ENCODE peak calls at places on chromosome 15, in five cellular contexts. One of them, this sample, is unnamed.

GRCh38 chr15:33374181-33375006 is 63.6 kb downstream of the RYR3 start:
- DNase-seq in activated naive CD8-positive, alpha-beta T cell treated with anti-CD3 and anti-CD28 coated beads, Interleukin-2, amount 50 U/mL, for 16 hours: no peak
- DNase-seq in T follicular helper cell: no peak
- DNase-seq in amygdala: no peak
- DNase-seq in ACHN: no peak
- DNase-seq in this sample: no peak

GRCh38 chr15:48572823-48573222 is 72.7 kb downstream of the FBN1 start:
- DNase-seq in ACHN: no peak
- DNase-seq in activated naive CD8-positive, alpha-beta T cell treated with anti-CD3 and anti-CD28 coated beads, Interleukin-2, amount 50 U/mL, for 16 hours: no peak
- DNase-seq in T follicular helper cell: no peak
- DNase-seq in amygdala: no peak
- DNase-seq in this sample: no peak

GRCh38 chr15:89416339-89417183 is 79.8 kb downstream of the RHCG start:
- DNase-seq in ACHN: peak; percentile 78
- DNase-seq in T follicular helper cell: peak; percentile 33
- DNase-seq in activated naive CD8-positive, alpha-beta T cell treated with anti-CD3 and anti-CD28 coated beads, Interleukin-2, amount 50 U/mL, for 16 hours: peak; percentile 38
- DNase-seq in amygdala: peak; percentile 28
- DNase-seq in this sample: peak; percentile 89

GRCh38 chr15:56342653-56343052 is 22.6 kb upstream of the TEX9 start:
- DNase-seq in T follicular helper cell: no peak
- DNase-seq in activated naive CD8-positive, alpha-beta T cell treated with anti-CD3 and anti-CD28 coated beads, Interleukin-2, amount 50 U/mL, for 16 hours: no peak
- DNase-seq in ACHN: no peak
- DNase-seq in amygdala: no peak
- DNase-seq in this sample: no peak

GRCh38 chr15:98649996-98650870 is 1.9 kb downstream of the IGF1R start:
- DNase-seq in activated naive CD8-positive, alpha-beta T cell treated with anti-CD3 and anti-CD28 coated beads, Interleukin-2, amount 50 U/mL, for 16 hours: no peak
- DNase-seq in amygdala: no peak
- DNase-seq in T follicular helper cell: peak; percentile 32
- DNase-seq in ACHN: peak; percentile 6
- DNase-seq in this sample: peak; percentile 66

GRCh38 chr15:79057050-79057449 is 33.5 kb downstream of the RASGRF1 start:
- DNase-seq in activated naive CD8-positive, alpha-beta T cell treated with anti-CD3 and anti-CD28 coated beads, Interleukin-2, amount 50 U/mL, for 16 hours: no peak
- DNase-seq in amygdala: no peak
- DNase-seq in T follicular helper cell: no peak
- DNase-seq in ACHN: no peak
- DNase-seq in this sample: no peak

GRCh38 chr15:95826388-95826781 is 504.1 kb upstream of the NR2F2 start:
- DNase-seq in activated naive CD8-positive, alpha-beta T cell treated with anti-CD3 and anti-CD28 coated beads, Interleukin-2, amount 50 U/mL, for 16 hours: no peak
- DNase-seq in T follicular helper cell: no peak
- DNase-seq in amygdala: no peak
- DNase-seq in ACHN: no peak
- DNase-seq in this sample: no peak

GRCh38 chr15:64706011-64706911 is 69.1 kb downstream of the RBPMS2 start:
- DNase-seq in ACHN: no peak
- DNase-seq in activated naive CD8-positive, alpha-beta T cell treated with anti-CD3 and anti-CD28 coated beads, Interleukin-2, amount 50 U/mL, for 16 hours: no peak
- DNase-seq in T follicular helper cell: no peak
- DNase-seq in amygdala: no peak
- DNase-seq in this sample: no peak

GRCh38 chr15:74233864-74234597 is 2.1 kb upstream of the CCDC33 start:
- DNase-seq in ACHN: peak; percentile 48
- DNase-seq in T follicular helper cell: no peak
- DNase-seq in activated naive CD8-positive, alpha-beta T cell treated with anti-CD3 and anti-CD28 coated beads, Interleukin-2, amount 50 U/mL, for 16 hours: no peak
- DNase-seq in amygdala: no peak
- DNase-seq in this sample: no peak

GRCh38 chr15:94412979-94413741 is 181.8 kb downstream of the MCTP2 start:
- DNase-seq in ACHN: peak; percentile 35
- DNase-seq in T follicular helper cell: no peak
- DNase-seq in amygdala: no peak
- DNase-seq in activated naive CD8-positive, alpha-beta T cell treated with anti-CD3 and anti-CD28 coated beads, Interleukin-2, amount 50 U/mL, for 16 hours: no peak
- DNase-seq in this sample: peak; percentile 20

GRCh38 chr15:60076582-60077263 is 72.6 kb downstream of the FOXB1 start:
- DNase-seq in ACHN: no peak
- DNase-seq in amygdala: no peak
- DNase-seq in T follicular helper cell: no peak
- DNase-seq in activated naive CD8-positive, alpha-beta T cell treated with anti-CD3 and anti-CD28 coated beads, Interleukin-2, amount 50 U/mL, for 16 hours: no peak
- DNase-seq in this sample: no peak

GRCh38 chr15:96359371-96359771 is 28.9 kb downstream of the NR2F2 start:
- DNase-seq in T follicular helper cell: no peak
- DNase-seq in ACHN: no peak
- DNase-seq in activated naive CD8-positive, alpha-beta T cell treated with anti-CD3 and anti-CD28 coated beads, Interleukin-2, amount 50 U/mL, for 16 hours: no peak
- DNase-seq in amygdala: no peak
- DNase-seq in this sample: no peak

GRCh38 chr15:68384451-68385239 is 47.3 kb downstream of the ITGA11 start:
- DNase-seq in activated naive CD8-positive, alpha-beta T cell treated with anti-CD3 and anti-CD28 coated beads, Interleukin-2, amount 50 U/mL, for 16 hours: no peak
- DNase-seq in T follicular helper cell: no peak
- DNase-seq in amygdala: no peak
- DNase-seq in ACHN: peak; percentile 82
- DNase-seq in this sample: no peak

GRCh38 chr15:85545757-85546156 is 165.4 kb downstream of the AKAP13 start:
- DNase-seq in amygdala: no peak
- DNase-seq in T follicular helper cell: no peak
- DNase-seq in activated naive CD8-positive, alpha-beta T cell treated with anti-CD3 and anti-CD28 coated beads, Interleukin-2, amount 50 U/mL, for 16 hours: no peak
- DNase-seq in ACHN: no peak
- DNase-seq in this sample: no peak

GRCh38 chr15:59762558-59762957 is 73.4 kb upstream of the BNIP2 start:
- DNase-seq in ACHN: no peak
- DNase-seq in amygdala: no peak
- DNase-seq in T follicular helper cell: no peak
- DNase-seq in activated naive CD8-positive, alpha-beta T cell treated with anti-CD3 and anti-CD28 coated beads, Interleukin-2, amount 50 U/mL, for 16 hours: no peak
- DNase-seq in this sample: no peak

GRCh38 chr15:89400997-89401590 is 66.5 kb upstream of the POLG start:
- DNase-seq in T follicular helper cell: no peak
- DNase-seq in amygdala: no peak
- DNase-seq in ACHN: no peak
- DNase-seq in activated naive CD8-positive, alpha-beta T cell treated with anti-CD3 and anti-CD28 coated beads, Interleukin-2, amount 50 U/mL, for 16 hours: no peak
- DNase-seq in this sample: no peak

GRCh38 chr15:43133429-43134156 is at the start of gene TMEM62:
- DNase-seq in ACHN: peak; percentile 62
- DNase-seq in T follicular helper cell: peak; percentile 31
- DNase-seq in activated naive CD8-positive, alpha-beta T cell treated with anti-CD3 and anti-CD28 coated beads, Interleukin-2, amount 50 U/mL, for 16 hours: peak; percentile 6
- DNase-seq in amygdala: peak; percentile 66
- DNase-seq in this sample: peak; percentile 87

GRCh38 chr15:33197636-33198035 is 3.1 kb upstream of the FMN1 start:
- DNase-seq in ACHN: no peak
- DNase-seq in activated naive CD8-positive, alpha-beta T cell treated with anti-CD3 and anti-CD28 coated beads, Interleukin-2, amount 50 U/mL, for 16 hours: no peak
- DNase-seq in T follicular helper cell: no peak
- DNase-seq in amygdala: no peak
- DNase-seq in this sample: no peak

GRCh38 chr15:64897345-64897985 is 14.2 kb upstream of the ANKDD1A start:
- DNase-seq in activated naive CD8-positive, alpha-beta T cell treated with anti-CD3 and anti-CD28 coated beads, Interleukin-2, amount 50 U/mL, for 16 hours: no peak
- DNase-seq in T follicular helper cell: no peak
- DNase-seq in ACHN: no peak
- DNase-seq in amygdala: no peak
- DNase-seq in this sample: peak; percentile 52

GRCh38 chr15:53758412-53758811 is 1.1 kb downstream of the WDR72 start:
- DNase-seq in activated naive CD8-positive, alpha-beta T cell treated with anti-CD3 and anti-CD28 coated beads, Interleukin-2, amount 50 U/mL, for 16 hours: no peak
- DNase-seq in amygdala: no peak
- DNase-seq in ACHN: no peak
- DNase-seq in T follicular helper cell: no peak
- DNase-seq in this sample: no peak

This sample was measured in erythroblast.